ENCODE peak calls at places on chromosomes 3 and 15, in five cellular contexts. T, L, K, Z and M are unnamed samples.

GRCh38 chr15:68277605-68278344 is at the start of gene FEM1B:
- DNase-seq in K (peak; percentile 75), Z (peak; percentile 94), T (peak; percentile 91), L (peak; percentile 78), M (peak; percentile 94)

GRCh38 chr3:59709702-59710555 is 660.1 kb upstream of the CFAP20DC start:
- DNase-seq in Z (peak; percentile 9), L (no peak), K (no peak), T (no peak), M (no peak)

GRCh38 chr3:121483290-121483689 is 62.5 kb downstream of the POLQ start:
- DNase-seq in Z (no peak), L (no peak), T (no peak), K (no peak), M (no peak)

GRCh38 chr3:152969557-152970300 is 134.8 kb downstream of the P2RY1 start:
- DNase-seq in K (no peak), L (peak; percentile 4), Z (no peak), T (no peak), M (no peak)

GRCh38 chr3:72601049-72601448 is 247.2 kb downstream of the SHQ1 start:
- DNase-seq in T (no peak), K (no peak), Z (no peak), L (no peak), M (no peak)

GRCh38 chr3:105812194-105812586 is 56.6 kb downstream of the CBLB start:
- DNase-seq in T (no peak), L (no peak), K (no peak), Z (no peak), M (no peak)

GRCh38 chr3:42647821-42648459 is 5.6 kb upstream of the ZBTB47 start:
- DNase-seq in T (no peak), K (no peak), Z (no peak), L (no peak), M (no peak)

GRCh38 chr3:20905210-20905805 is 719.3 kb upstream of the SGO1 start:
- DNase-seq in Z (peak; percentile 2), K (no peak), T (no peak), L (no peak), M (no peak)

GRCh38 chr15:76059320-76060097 is at the start of gene TMEM266:
- DNase-seq in T (no peak), K (no peak), L (no peak), Z (peak; percentile 69), M (peak; percentile 85)

GRCh38 chr15:42121021-42121420 is 26.7 kb upstream of the PLA2G4D start:
- DNase-seq in T (no peak), K (no peak), L (no peak), Z (peak; percentile 90), M (no peak)

GRCh38 chr15:40238481-40238926 is 359 bp upstream of the PAK6 start:
- DNase-seq in K (no peak), T (no peak), Z (no peak), L (no peak), M (no peak)

GRCh38 chr3:15291589-15292541 is 40.5 kb downstream of the SH3BP5 start:
- DNase-seq in Z (peak; percentile 86), K (no peak), T (no peak), L (no peak), M (peak; percentile 60)

GRCh38 chr15:86317379-86317745 is 237.7 kb downstream of the AGBL1 start:
- DNase-seq in T (no peak), Z (no peak), L (no peak), K (no peak), M (no peak)

GRCh38 chr3:129001101-129001816 is at the start of gene EFCC1:
- DNase-seq in Z (no peak), T (peak; percentile 79), K (no peak), L (no peak), M (no peak)

GRCh38 chr3:184539801-184540440 is 21.7 kb upstream of the EPHB3 start:
- DNase-seq in L (no peak), K (no peak), Z (no peak), T (no peak), M (no peak)
- TF ChIP-seq CTCF in L (no peak), K (peak; percentile 52), Z (no peak), T (no peak), M (no peak)

DNA sequence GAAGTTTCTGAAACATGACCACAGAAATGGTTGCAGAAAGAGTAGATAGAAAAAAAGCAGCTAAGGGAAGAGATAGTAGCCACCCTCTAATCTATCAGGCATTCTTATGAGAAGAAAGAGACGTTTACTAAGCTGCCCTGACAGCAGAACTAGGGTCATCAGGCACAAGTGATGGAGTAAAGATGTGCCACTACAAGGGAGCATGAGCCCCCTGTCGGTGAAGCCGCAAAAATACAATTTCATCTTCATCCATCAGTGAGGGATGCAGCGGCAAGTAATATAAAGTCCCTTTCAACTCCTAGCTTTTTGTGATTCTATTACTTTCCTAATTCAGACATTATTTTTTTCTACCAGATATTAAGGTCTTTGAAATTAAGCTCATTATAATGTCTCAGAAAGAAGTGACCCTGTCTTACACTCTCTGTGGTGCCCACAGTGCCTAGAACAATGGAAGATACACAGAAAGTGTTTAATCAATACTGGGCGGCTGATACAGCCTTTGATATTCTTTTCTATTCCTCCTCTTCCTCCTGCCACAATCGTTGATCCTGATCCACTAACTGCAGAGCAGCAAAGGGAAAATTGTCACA is 651.6 kb downstream of the NTRK3 start:
- DNase-seq in T (no peak), L (no peak), K (no peak), Z (peak; percentile 42), M (peak; percentile 6)
- TF ChIP-seq CTCF in T (no peak), L (peak; percentile 64), K (peak; percentile 60), Z (peak; percentile 76), M (peak; percentile 38)

GRCh38 chr15:43511012-43511885 is 6.2 kb upstream of the MAP1A start:
- DNase-seq in T (no peak), K (no peak), L (no peak), Z (peak; percentile 66), M (peak; percentile 21)

GRCh38 chr15:43509923-43510229 is 7.5 kb upstream of the MAP1A start:
- DNase-seq in T (no peak), K (no peak), Z (no peak), L (no peak), M (peak; percentile 6)

GRCh38 chr15:43508421-43508820 is 9.0 kb upstream of the MAP1A start:
- DNase-seq in T (no peak), L (no peak), Z (no peak), K (no peak), M (no peak)

GRCh38 chr15:43509002-43509922 is 8.1 kb upstream of the MAP1A start:
- DNase-seq in Z (peak; percentile 45), K (no peak), T (no peak), L (no peak), M (no peak)

DNA sequence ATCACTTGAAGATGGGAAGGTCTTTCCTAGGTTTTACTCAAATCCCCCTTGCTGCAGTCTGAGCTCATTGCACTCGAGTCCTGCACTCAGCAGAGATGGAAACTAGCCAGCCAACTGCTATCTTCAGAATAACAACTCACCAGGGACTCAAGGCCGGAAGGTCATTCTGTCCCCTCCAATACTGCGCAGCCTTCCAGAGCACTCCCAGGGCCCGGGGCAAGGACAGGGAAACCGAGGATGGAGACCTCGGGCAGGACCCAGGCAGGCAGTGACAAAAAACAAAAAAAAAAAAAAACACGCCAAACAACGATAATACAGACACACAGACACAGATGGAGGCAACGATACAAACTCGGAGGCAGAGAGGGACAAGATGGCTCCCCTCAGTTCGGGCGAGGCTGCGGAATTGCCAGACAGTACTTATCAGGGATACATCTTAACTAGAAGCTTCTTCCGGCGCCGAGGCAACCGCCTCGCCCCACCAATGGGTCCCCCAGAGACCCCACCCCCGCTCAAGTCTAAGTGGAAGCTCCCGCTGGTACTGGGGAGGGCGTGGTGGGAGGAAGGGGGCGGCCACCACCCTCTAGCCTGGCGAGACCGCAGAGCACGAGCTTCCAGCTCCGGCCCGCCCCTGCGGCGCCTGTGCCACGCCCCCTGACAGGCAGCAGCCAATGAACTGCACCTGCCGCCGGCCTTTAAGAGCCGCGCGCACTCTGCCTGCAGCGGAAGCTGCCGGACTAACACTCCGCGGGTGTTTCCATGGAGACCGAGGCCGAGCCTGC is 7.0 kb upstream of the MAP1A start:
- DNase-seq in Z (peak; percentile 99), T (peak; percentile 99), K (peak; percentile 98), L (peak; percentile 98), M (peak; percentile 99)
- TF ChIP-seq CTCF in Z (peak; percentile 20), T (peak; percentile 31), K (no peak), L (peak; percentile 72), M (no peak)

DNA sequence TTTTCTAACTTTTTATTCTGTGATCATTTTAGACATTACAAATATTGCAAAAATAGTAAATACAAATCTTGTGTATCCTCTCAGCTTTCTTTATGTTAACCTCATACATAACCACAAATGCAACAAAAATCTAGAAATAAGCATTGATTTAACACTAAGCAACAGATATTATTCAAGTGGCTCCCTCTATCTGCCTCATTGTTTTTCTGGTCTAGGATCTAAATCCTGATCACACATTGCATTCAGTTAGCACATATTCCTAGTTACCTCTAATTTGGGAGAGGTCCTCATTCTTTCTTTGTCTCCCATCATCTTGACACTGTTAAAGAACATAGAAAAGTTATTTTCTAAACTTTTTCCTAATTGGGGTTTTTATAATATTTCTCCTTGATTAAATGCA is 1126.0 kb downstream of the ROBO2 start:
- DNase-seq in Z (no peak), L (no peak), T (no peak), K (no peak), M (no peak)
- TF ChIP-seq CTCF in Z (no peak), L (peak; percentile 25), T (no peak), K (no peak), M (no peak)

GRCh38 chr3:50862221-50862620 is 187.5 kb downstream of the DOCK3 start:
- DNase-seq in T (no peak), K (peak; percentile 10), Z (peak; percentile 1), L (no peak), M (no peak)
- TF ChIP-seq CTCF in T (no peak), K (peak; percentile 50), Z (no peak), L (no peak), M (no peak)

GRCh38 chr15:89662893-89663673 is 7.8 kb upstream of the KIF7 start:
- DNase-seq in Z (no peak), L (peak; percentile 88), T (peak; percentile 74), K (no peak), M (no peak)
- TF ChIP-seq CTCF in Z (no peak), L (peak; percentile 7), T (no peak), K (no peak), M (no peak)